ENCODE peak calls at places on chromosomes 11 and 22, in ten cellular contexts. One of them, this sample, is unnamed. For H3K4me1, the result is how much of the 10 kb centered on the place peaks cover.

GRCh38 chr11:30478923-30479322 is 107.2 kb downstream of the MPPED2 start:
- DNase-seq in lung: no peak
- DNase-seq in heart right ventricle: peak
- DNase-seq in neural progenitor cell: peak
- DNase-seq in endothelial cell of umbilical vein: no peak
- DNase-seq in mucosa of descending colon: no peak
- DNase-seq in psoas muscle: peak
- DNase-seq in HCT116: no peak
- DNase-seq in Peyer's patch: no peak
- DNase-seq in left ventricle myocardium inferior: peak
- DNase-seq in this sample: peak

GRCh38 chr22:44229331-44229730 is 48.6 kb downstream of the PARVG start:
- DNase-seq in neural progenitor cell: no peak
- DNase-seq in heart right ventricle: no peak
- DNase-seq in psoas muscle: no peak
- DNase-seq in Peyer's patch: no peak
- DNase-seq in mucosa of descending colon: no peak
- DNase-seq in endothelial cell of umbilical vein: no peak
- DNase-seq in HCT116: no peak
- DNase-seq in lung: no peak
- DNase-seq in left ventricle myocardium inferior: no peak
- DNase-seq in this sample: no peak

GRCh38 chr22:28297504-28297903 is 378.4 kb upstream of the PITPNB start:
- DNase-seq in neural progenitor cell: no peak
- DNase-seq in Peyer's patch: peak
- DNase-seq in mucosa of descending colon: no peak
- DNase-seq in HCT116: no peak
- DNase-seq in psoas muscle: no peak
- DNase-seq in endothelial cell of umbilical vein: no peak
- DNase-seq in left ventricle myocardium inferior: no peak
- DNase-seq in heart right ventricle: no peak
- DNase-seq in lung: no peak
- DNase-seq in this sample: no peak

GRCh38 chr22:23649071-23649501 is 17.0 kb upstream of the DRICH1 start:
- DNase-seq in left ventricle myocardium inferior: no peak
- DNase-seq in lung: no peak
- DNase-seq in endothelial cell of umbilical vein: no peak
- DNase-seq in heart right ventricle: no peak
- DNase-seq in psoas muscle: no peak
- DNase-seq in neural progenitor cell: no peak
- DNase-seq in mucosa of descending colon: no peak
- DNase-seq in Peyer's patch: no peak
- DNase-seq in HCT116: no peak
- DNase-seq in this sample: no peak

GRCh38 chr11:33375688-33376311 is 118.6 kb downstream of the HIPK3 start:
- DNase-seq in heart right ventricle: no peak
- DNase-seq in Peyer's patch: no peak
- DNase-seq in psoas muscle: no peak
- DNase-seq in HCT116: no peak
- DNase-seq in mucosa of descending colon: no peak
- DNase-seq in left ventricle myocardium inferior: no peak
- DNase-seq in endothelial cell of umbilical vein: peak
- DNase-seq in lung: no peak
- DNase-seq in neural progenitor cell: peak
- DNase-seq in this sample: no peak

GRCh38 chr11:70503878-70504240 is 105.5 kb downstream of the CTTN start:
- DNase-seq in Peyer's patch: no peak
- DNase-seq in mucosa of descending colon: peak
- DNase-seq in neural progenitor cell: no peak
- DNase-seq in left ventricle myocardium inferior: peak
- DNase-seq in psoas muscle: peak
- DNase-seq in heart right ventricle: no peak
- DNase-seq in HCT116: no peak
- DNase-seq in lung: no peak
- DNase-seq in endothelial cell of umbilical vein: no peak
- DNase-seq in this sample: no peak

GRCh38 chr22:35894937-35895708 is 133.5 kb downstream of the RBFOX2 start:
- DNase-seq in neural progenitor cell: peak
- DNase-seq in Peyer's patch: no peak
- DNase-seq in psoas muscle: no peak
- DNase-seq in left ventricle myocardium inferior: no peak
- DNase-seq in HCT116: no peak
- DNase-seq in lung: no peak
- DNase-seq in mucosa of descending colon: no peak
- DNase-seq in heart right ventricle: no peak
- DNase-seq in endothelial cell of umbilical vein: no peak
- DNase-seq in this sample: peak

GRCh38 chr11:97367406-97368083 is 977.7 kb downstream of the JRKL start:
- DNase-seq in lung: no peak
- DNase-seq in heart right ventricle: no peak
- DNase-seq in neural progenitor cell: no peak
- DNase-seq in left ventricle myocardium inferior: no peak
- DNase-seq in HCT116: no peak
- DNase-seq in mucosa of descending colon: no peak
- DNase-seq in psoas muscle: no peak
- DNase-seq in endothelial cell of umbilical vein: no peak
- DNase-seq in Peyer's patch: no peak
- DNase-seq in this sample: no peak

GRCh38 chr11:95586681-95587080 is 202.9 kb downstream of the FAM76B start:
- DNase-seq in lung: no peak
- DNase-seq in neural progenitor cell: no peak
- DNase-seq in heart right ventricle: no peak
- DNase-seq in psoas muscle: no peak
- DNase-seq in left ventricle myocardium inferior: no peak
- DNase-seq in endothelial cell of umbilical vein: no peak
- DNase-seq in HCT116: no peak
- DNase-seq in Peyer's patch: no peak
- DNase-seq in mucosa of descending colon: no peak
- DNase-seq in this sample: no peak

GRCh38 chr11:95586155-95586554 is 203.4 kb downstream of the FAM76B start:
- DNase-seq in mucosa of descending colon: no peak
- DNase-seq in psoas muscle: no peak
- DNase-seq in neural progenitor cell: no peak
- DNase-seq in heart right ventricle: no peak
- DNase-seq in lung: no peak
- DNase-seq in HCT116: no peak
- DNase-seq in Peyer's patch: no peak
- DNase-seq in endothelial cell of umbilical vein: no peak
- DNase-seq in left ventricle myocardium inferior: no peak
- DNase-seq in this sample: no peak

GRCh38 chr11:95584589-95584988 is 205.0 kb downstream of the FAM76B start:
- DNase-seq in mucosa of descending colon: no peak
- DNase-seq in left ventricle myocardium inferior: no peak
- DNase-seq in Peyer's patch: no peak
- DNase-seq in lung: no peak
- DNase-seq in HCT116: no peak
- DNase-seq in endothelial cell of umbilical vein: no peak
- DNase-seq in heart right ventricle: no peak
- DNase-seq in neural progenitor cell: no peak
- DNase-seq in psoas muscle: no peak
- DNase-seq in this sample: no peak

GRCh38 chr11:95585071-95585751 is 204.4 kb downstream of the FAM76B start:
- DNase-seq in heart right ventricle: no peak
- DNase-seq in endothelial cell of umbilical vein: no peak
- DNase-seq in neural progenitor cell: no peak
- DNase-seq in Peyer's patch: no peak
- DNase-seq in HCT116: no peak
- DNase-seq in mucosa of descending colon: no peak
- DNase-seq in left ventricle myocardium inferior: no peak
- DNase-seq in lung: no peak
- DNase-seq in psoas muscle: no peak
- DNase-seq in this sample: no peak

GRCh38 chr11:95585752-95586077 is 203.9 kb downstream of the FAM76B start:
- DNase-seq in neural progenitor cell: no peak
- DNase-seq in left ventricle myocardium inferior: no peak
- DNase-seq in lung: no peak
- DNase-seq in endothelial cell of umbilical vein: no peak
- DNase-seq in HCT116: no peak
- DNase-seq in heart right ventricle: no peak
- DNase-seq in psoas muscle: no peak
- DNase-seq in Peyer's patch: no peak
- DNase-seq in mucosa of descending colon: no peak
- DNase-seq in this sample: no peak
- H3K4me1 ChIP-seq in neural progenitor cell: under half
- H3K4me1 ChIP-seq in left ventricle myocardium inferior: under half
- H3K4me1 ChIP-seq in lung: under half
- H3K4me1 ChIP-seq in endothelial cell of umbilical vein: under half
- H3K4me1 ChIP-seq in HCT116: under half
- H3K4me1 ChIP-seq in heart right ventricle: under half
- H3K4me1 ChIP-seq in psoas muscle: under half
- H3K4me1 ChIP-seq in Peyer's patch: under half
- H3K4me1 ChIP-seq in mucosa of descending colon: under half
- H3K4me1 ChIP-seq in this sample: under half

GRCh38 chr22:46827072-46827780 is 64.8 kb downstream of the TBC1D22A start:
- DNase-seq in mucosa of descending colon: no peak
- DNase-seq in left ventricle myocardium inferior: no peak
- DNase-seq in psoas muscle: no peak
- DNase-seq in endothelial cell of umbilical vein: no peak
- DNase-seq in heart right ventricle: no peak
- DNase-seq in HCT116: no peak
- DNase-seq in Peyer's patch: no peak
- DNase-seq in lung: no peak
- DNase-seq in neural progenitor cell: peak
- DNase-seq in this sample: no peak

GRCh38 chr22:46828323-46829139 is 66.1 kb downstream of the TBC1D22A start:
- DNase-seq in neural progenitor cell: no peak
- DNase-seq in lung: no peak
- DNase-seq in psoas muscle: no peak
- DNase-seq in heart right ventricle: no peak
- DNase-seq in mucosa of descending colon: no peak
- DNase-seq in HCT116: no peak
- DNase-seq in left ventricle myocardium inferior: no peak
- DNase-seq in endothelial cell of umbilical vein: no peak
- DNase-seq in Peyer's patch: no peak
- DNase-seq in this sample: no peak

GRCh38 chr22:46826438-46826837 is 64.0 kb downstream of the TBC1D22A start:
- DNase-seq in neural progenitor cell: no peak
- DNase-seq in heart right ventricle: no peak
- DNase-seq in psoas muscle: no peak
- DNase-seq in lung: no peak
- DNase-seq in mucosa of descending colon: no peak
- DNase-seq in endothelial cell of umbilical vein: no peak
- DNase-seq in HCT116: no peak
- DNase-seq in Peyer's patch: no peak
- DNase-seq in left ventricle myocardium inferior: no peak
- DNase-seq in this sample: no peak

GRCh38 chr22:46829140-46829891 is 66.9 kb downstream of the TBC1D22A start:
- DNase-seq in psoas muscle: no peak
- DNase-seq in lung: no peak
- DNase-seq in endothelial cell of umbilical vein: peak
- DNase-seq in left ventricle myocardium inferior: no peak
- DNase-seq in HCT116: no peak
- DNase-seq in neural progenitor cell: no peak
- DNase-seq in heart right ventricle: no peak
- DNase-seq in Peyer's patch: no peak
- DNase-seq in mucosa of descending colon: no peak
- DNase-seq in this sample: no peak

GRCh38 chr22:46827781-46828180 is 65.3 kb downstream of the TBC1D22A start:
- DNase-seq in lung: no peak
- DNase-seq in HCT116: no peak
- DNase-seq in neural progenitor cell: no peak
- DNase-seq in heart right ventricle: no peak
- DNase-seq in Peyer's patch: no peak
- DNase-seq in left ventricle myocardium inferior: no peak
- DNase-seq in endothelial cell of umbilical vein: no peak
- DNase-seq in mucosa of descending colon: no peak
- DNase-seq in psoas muscle: no peak
- DNase-seq in this sample: no peak
- TF ChIP-seq CTCF in lung: no peak
- TF ChIP-seq CTCF in HCT116: no peak
- TF ChIP-seq CTCF in neural progenitor cell: no peak
- TF ChIP-seq CTCF in heart right ventricle: no peak
- TF ChIP-seq CTCF in Peyer's patch: no peak
- TF ChIP-seq CTCF in left ventricle myocardium inferior: no peak
- TF ChIP-seq CTCF in endothelial cell of umbilical vein: no peak
- TF ChIP-seq CTCF in mucosa of descending colon: no peak
- TF ChIP-seq CTCF in psoas muscle: no peak
- TF ChIP-seq CTCF in this sample: no peak

GRCh38 chr22:42906605-42907338 is 49.7 kb upstream of the ARFGAP3 start:
- DNase-seq in heart right ventricle: peak
- DNase-seq in neural progenitor cell: no peak
- DNase-seq in mucosa of descending colon: no peak
- DNase-seq in left ventricle myocardium inferior: peak
- DNase-seq in HCT116: no peak
- DNase-seq in psoas muscle: peak
- DNase-seq in lung: no peak
- DNase-seq in Peyer's patch: no peak
- DNase-seq in endothelial cell of umbilical vein: peak
- DNase-seq in this sample: peak

GRCh38 chr22:42909363-42910058 is 52.4 kb upstream of the ARFGAP3 start:
- DNase-seq in mucosa of descending colon: no peak
- DNase-seq in lung: no peak
- DNase-seq in endothelial cell of umbilical vein: no peak
- DNase-seq in left ventricle myocardium inferior: no peak
- DNase-seq in neural progenitor cell: no peak
- DNase-seq in Peyer's patch: no peak
- DNase-seq in psoas muscle: no peak
- DNase-seq in HCT116: no peak
- DNase-seq in heart right ventricle: no peak
- DNase-seq in this sample: no peak

GRCh38 chr22:42910221-42910942 is 53.3 kb upstream of the ARFGAP3 start:
- DNase-seq in HCT116: no peak
- DNase-seq in psoas muscle: peak
- DNase-seq in Peyer's patch: no peak
- DNase-seq in endothelial cell of umbilical vein: no peak
- DNase-seq in heart right ventricle: no peak
- DNase-seq in lung: no peak
- DNase-seq in mucosa of descending colon: no peak
- DNase-seq in left ventricle myocardium inferior: no peak
- DNase-seq in neural progenitor cell: no peak
- DNase-seq in this sample: no peak

GRCh38 chr22:42907404-42908081 is 50.5 kb upstream of the ARFGAP3 start:
- DNase-seq in endothelial cell of umbilical vein: no peak
- DNase-seq in lung: no peak
- DNase-seq in Peyer's patch: no peak
- DNase-seq in left ventricle myocardium inferior: no peak
- DNase-seq in mucosa of descending colon: no peak
- DNase-seq in psoas muscle: no peak
- DNase-seq in neural progenitor cell: no peak
- DNase-seq in heart right ventricle: no peak
- DNase-seq in HCT116: no peak
- DNase-seq in this sample: no peak

DNA sequence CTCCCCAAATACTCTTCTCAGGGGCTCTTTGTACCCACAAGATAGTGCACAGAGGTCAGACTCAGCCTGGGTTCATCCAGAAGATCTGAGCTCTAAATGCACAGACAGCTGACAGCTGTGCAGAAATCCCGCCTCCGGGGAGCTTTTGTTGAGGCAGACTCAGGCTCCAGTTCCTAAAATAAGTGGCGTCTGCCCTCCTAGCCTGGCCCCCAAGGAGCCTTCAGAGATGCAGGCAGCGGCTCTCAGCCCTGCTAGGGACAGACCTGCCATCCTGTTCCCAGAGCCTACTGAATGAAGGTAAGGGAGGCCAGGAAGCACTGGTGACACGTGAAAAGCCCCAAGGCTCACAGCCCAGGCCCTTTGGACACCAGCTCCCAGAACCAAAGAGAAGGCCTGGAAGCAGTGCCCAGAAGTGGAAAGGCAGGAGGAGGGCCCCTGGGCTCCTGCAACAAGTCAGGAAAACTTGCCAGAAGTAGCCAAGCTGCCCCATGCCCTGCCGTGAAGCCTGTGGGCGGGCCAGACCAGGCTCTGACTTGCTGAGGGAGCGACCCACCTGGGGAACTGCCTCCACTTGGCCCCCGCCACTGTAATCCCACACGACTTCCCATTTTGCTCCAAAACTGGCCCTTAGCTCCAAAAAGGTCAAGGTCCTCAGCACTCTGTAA is 51.1 kb upstream of the ARFGAP3 start:
- DNase-seq in Peyer's patch: no peak
- DNase-seq in neural progenitor cell: peak
- DNase-seq in HCT116: no peak
- DNase-seq in heart right ventricle: no peak
- DNase-seq in left ventricle myocardium inferior: no peak
- DNase-seq in endothelial cell of umbilical vein: no peak
- DNase-seq in psoas muscle: no peak
- DNase-seq in mucosa of descending colon: no peak
- DNase-seq in lung: no peak
- DNase-seq in this sample: no peak
- H3K4me3 ChIP-seq in Peyer's patch: no peak
- H3K4me3 ChIP-seq in neural progenitor cell: no peak
- H3K4me3 ChIP-seq in HCT116: no peak
- H3K4me3 ChIP-seq in heart right ventricle: no peak
- H3K4me3 ChIP-seq in left ventricle myocardium inferior: no peak
- H3K4me3 ChIP-seq in endothelial cell of umbilical vein: no peak
- H3K4me3 ChIP-seq in psoas muscle: no peak
- H3K4me3 ChIP-seq in mucosa of descending colon: no peak
- H3K4me3 ChIP-seq in lung: no peak
- H3K4me3 ChIP-seq in this sample: no peak

GRCh38 chr11:126360049-126360446 is 4.6 kb downstream of the ST3GAL4 start:
- DNase-seq in HCT116: no peak
- DNase-seq in neural progenitor cell: no peak
- DNase-seq in endothelial cell of umbilical vein: no peak
- DNase-seq in lung: no peak
- DNase-seq in Peyer's patch: no peak
- DNase-seq in psoas muscle: no peak
- DNase-seq in left ventricle myocardium inferior: no peak
- DNase-seq in heart right ventricle: no peak
- DNase-seq in mucosa of descending colon: no peak
- DNase-seq in this sample: no peak
- H3K4me1 ChIP-seq in HCT116: under half
- H3K4me1 ChIP-seq in neural progenitor cell: under half
- H3K4me1 ChIP-seq in endothelial cell of umbilical vein: under half
- H3K4me1 ChIP-seq in lung: under half
- H3K4me1 ChIP-seq in Peyer's patch: under half
- H3K4me1 ChIP-seq in psoas muscle: under half
- H3K4me1 ChIP-seq in left ventricle myocardium inferior: half or more
- H3K4me1 ChIP-seq in heart right ventricle: half or more
- H3K4me1 ChIP-seq in mucosa of descending colon: under half
- H3K4me1 ChIP-seq in this sample: under half